ENCODE peak calls at places on chromosome 11, in seven cellular contexts. W, L, M, R, H, S and E are unnamed samples.

GRCh38 chr11:65279713-65280459 is 18.1 kb downstream of the POLA2 start:
- DNase-seq in S (peak; percentile 55), H (peak; percentile 84), W (peak; percentile 66), M (peak; percentile 34), R (peak; percentile 92), L (no peak), E (no peak)

GRCh38 chr11:106997241-106997640 is 21.0 kb downstream of the GUCY1A2 start:
- DNase-seq in H (no peak), W (no peak), L (no peak), M (no peak), S (no peak), R (no peak), E (no peak)

GRCh38 chr11:47714554-47715081 is 551 bp downstream of the AGBL2 start:
- DNase-seq in W (no peak), R (peak; percentile 22), M (no peak), L (no peak), H (peak; percentile 11), S (no peak), E (no peak)

GRCh38 chr11:120233207-120233803 is 6.6 kb upstream of the POU2F3 start:
- DNase-seq in H (no peak), S (no peak), L (no peak), R (no peak), M (no peak), W (no peak), E (no peak)

GRCh38 chr11:130213143-130213978 is 53.8 kb downstream of the ST14 start:
- DNase-seq in R (peak; percentile 35), H (peak; percentile 20), L (peak; percentile 72), W (no peak), M (peak; percentile 27), S (peak; percentile 41), E (peak; percentile 27)

GRCh38 chr11:3913921-3914320 is 58.5 kb downstream of the STIM1 start:
- DNase-seq in H (no peak), W (no peak), R (no peak), M (no peak), S (no peak), L (no peak), E (no peak)

GRCh38 chr11:9808943-9809342 is 145.1 kb downstream of the SWAP70 start:
- DNase-seq in W (no peak), R (peak; percentile 66), L (no peak), H (no peak), M (no peak), S (no peak), E (no peak)

GRCh38 chr11:102794382-102794781 is 3.6 kb downstream of the MMP1 start:
- DNase-seq in W (no peak), L (no peak), R (peak; percentile 30), M (no peak), S (no peak), H (peak; percentile 47), E (no peak)

GRCh38 chr11:126140106-126140931 is 71.1 kb downstream of the RPUSD4 start:
- DNase-seq in M (no peak), H (no peak), R (peak; percentile 30), L (no peak), S (no peak), W (no peak), E (no peak)

GRCh38 chr11:127017482-127017881 is 16.9 kb upstream of the KIRREL3 start:
- DNase-seq in M (no peak), L (no peak), H (peak; percentile 81), R (peak; percentile 51), S (no peak), W (no peak), E (no peak)

GRCh38 chr11:120622189-120622912 is 110.8 kb downstream of the GRIK4 start:
- DNase-seq in M (no peak), H (peak; percentile 4), L (no peak), S (no peak), W (peak; percentile 1), R (peak; percentile 13), E (no peak)

GRCh38 chr11:61917357-61918109 is at the start of gene RAB3IL1:
- DNase-seq in W (no peak), S (peak; percentile 71), H (peak; percentile 30), L (peak; percentile 83), M (no peak), R (peak; percentile 68), E (peak; percentile 52)

GRCh38 chr11:131351848-131352247 is 18.6 kb upstream of the NTM start:
- DNase-seq in L (no peak), W (no peak), H (no peak), R (no peak), S (no peak), M (no peak), E (no peak)

GRCh38 chr11:73295259-73295995 is 12.6 kb upstream of the ARHGEF17 start:
- DNase-seq in W (no peak), H (peak; percentile 73), M (peak; percentile 39), S (peak; percentile 73), L (peak; percentile 68), R (peak; percentile 78), E (no peak)

GRCh38 chr11:72684236-72684912 is 10.2 kb upstream of the PDE2A start:
- DNase-seq in H (peak; percentile 76), M (no peak), R (peak; percentile 50), W (no peak), L (peak; percentile 46), S (peak; percentile 56), E (no peak)

GRCh38 chr11:45543808-45544422 is 121.5 kb downstream of the CHST1 start:
- DNase-seq in H (peak; percentile 11), R (peak; percentile 62), L (no peak), S (no peak), W (no peak), M (no peak), E (no peak)

GRCh38 chr11:113849713-113850112 is 25.7 kb downstream of the USP28 start:
- DNase-seq in H (no peak), M (no peak), L (no peak), S (no peak), W (no peak), R (no peak), E (no peak)

GRCh38 chr11:35153280-35153679 is 14.3 kb downstream of the CD44 start:
- DNase-seq in R (no peak), M (no peak), L (no peak), H (no peak), W (no peak), S (no peak), E (no peak)

GRCh38 chr11:113979427-113979826 is 4.5 kb downstream of the HTR3A start:
- DNase-seq in M (no peak), L (no peak), R (peak; percentile 9), S (no peak), H (no peak), W (no peak), E (no peak)

GRCh38 chr11:113867843-113868503 is 7.4 kb downstream of the USP28 start:
- DNase-seq in S (no peak), W (no peak), L (no peak), H (no peak), R (no peak), M (no peak), E (no peak)

GRCh38 chr11:13238879-13239514 is 38.6 kb upstream of the BMAL1 start:
- DNase-seq in H (peak; percentile 55), S (peak; percentile 31), L (no peak), R (peak; percentile 64), W (no peak), M (peak; percentile 5), E (no peak)

GRCh38 chr11:130629039-130629438 is 180.6 kb downstream of the ADAMTS15 start:
- DNase-seq in M (no peak), W (no peak), L (no peak), R (no peak), H (no peak), S (no peak), E (no peak)

DNA sequence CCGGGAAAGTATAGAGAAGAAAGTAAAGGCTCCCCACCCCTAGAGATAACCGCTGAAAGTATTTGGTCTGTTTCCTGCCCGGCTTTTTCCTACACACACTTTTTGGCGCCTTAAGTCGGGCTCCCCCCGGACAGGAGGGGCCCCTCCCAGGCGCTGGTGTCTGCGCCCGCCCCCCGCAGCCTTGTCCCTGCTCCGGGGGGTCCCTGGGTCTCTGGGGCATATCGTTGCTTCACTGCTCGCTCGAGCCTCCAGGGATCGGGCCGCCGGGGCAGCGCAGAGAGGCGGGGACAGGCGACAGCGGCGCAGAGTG is 928 bp upstream of the CRACR2B start:
- DNase-seq in W (no peak), S (no peak), R (no peak), M (no peak), L (no peak), H (no peak), E (no peak)
- H3K4me1 ChIP-seq in W (peaks cover 27% of the 10 kb centered on the region), S (peaks cover 67% of the 10 kb centered on the region), R (peaks cover 30% of the 10 kb centered on the region), M (peaks cover 33% of the 10 kb centered on the region), L (peaks cover 10% of the 10 kb centered on the region), H (peaks cover 57% of the 10 kb centered on the region), E (peaks cover 12% of the 10 kb centered on the region)

DNA sequence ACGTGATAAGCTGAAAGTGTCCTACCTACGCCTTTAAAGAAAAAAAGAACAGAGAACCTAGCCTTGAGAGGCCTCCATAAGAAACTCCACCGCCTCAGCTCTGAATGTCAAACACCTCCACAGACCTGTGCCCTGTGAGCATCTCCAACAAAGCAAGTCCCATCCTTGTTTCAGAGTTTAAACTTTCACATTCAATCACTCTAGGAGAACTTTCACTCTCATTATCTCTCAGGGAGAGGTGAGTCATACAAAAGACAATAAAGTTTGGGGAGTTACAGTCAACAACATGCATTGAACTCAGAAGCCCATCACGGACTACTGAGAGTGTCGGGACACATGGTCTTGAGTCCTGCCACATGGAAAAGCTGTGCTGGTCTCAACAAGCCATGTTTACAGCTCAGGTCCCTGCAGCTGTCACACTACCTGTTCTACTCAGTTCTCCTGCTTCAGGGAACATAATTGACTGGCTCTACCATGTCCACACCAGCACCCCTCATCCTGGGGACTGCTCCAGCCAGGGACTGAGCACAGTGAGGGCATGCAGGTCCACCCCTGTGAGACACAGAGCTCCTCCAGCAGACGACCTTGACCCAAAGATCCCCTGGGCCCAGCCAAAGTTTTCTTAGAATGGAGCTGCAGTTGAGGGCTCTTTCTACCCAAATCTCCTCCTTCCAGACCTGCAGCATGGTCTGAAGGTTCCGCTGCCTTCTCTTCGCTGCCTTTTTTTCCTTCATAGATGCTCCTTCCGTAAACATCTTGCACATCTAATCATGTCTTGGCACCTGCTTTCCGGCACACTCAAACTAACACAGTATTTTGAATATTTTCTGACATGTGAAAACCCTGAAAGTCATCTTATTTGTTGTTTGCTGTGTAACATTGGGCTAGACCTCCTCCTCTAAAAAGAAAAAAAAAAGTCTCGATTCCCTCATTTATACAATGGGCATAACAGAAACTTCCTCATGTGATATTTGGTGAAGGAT is 114.9 kb downstream of the ETS1 start:
- DNase-seq in S (no peak), M (peak; percentile 43), W (no peak), L (no peak), H (no peak), R (peak; percentile 56), E (no peak)
- H3K4me1 ChIP-seq in S (peaks cover 100% of the 10 kb centered on the region), M (peaks cover 90% of the 10 kb centered on the region), W (peaks cover 12% of the 10 kb centered on the region), L (peaks cover 23% of the 10 kb centered on the region), H (peaks cover 22% of the 10 kb centered on the region), R (peaks cover 19% of the 10 kb centered on the region), E (peaks cover 51% of the 10 kb centered on the region)

DNA sequence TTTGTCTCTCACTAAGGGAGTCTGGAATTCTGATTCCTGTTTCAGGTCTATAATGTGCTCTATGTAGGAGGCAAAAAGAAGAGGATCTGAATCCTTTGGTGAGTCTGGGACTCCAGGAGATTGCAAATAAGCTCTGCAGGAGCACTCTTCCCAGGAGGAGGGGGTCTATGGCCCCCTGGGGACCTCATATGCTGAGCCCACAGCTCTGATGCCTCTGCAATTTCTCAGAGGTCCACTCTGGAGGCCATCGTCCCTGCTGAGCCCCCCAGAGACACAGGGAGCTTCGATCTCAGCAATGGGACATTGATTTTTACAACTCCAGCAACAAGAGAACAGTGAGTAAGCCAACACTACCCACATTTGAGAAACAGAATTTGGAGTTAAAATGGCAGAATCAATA is 20.2 kb upstream of the NRGN start:
- DNase-seq in R (no peak), H (no peak), L (no peak), M (no peak), W (no peak), S (no peak), E (no peak)
- H3K4me1 ChIP-seq in R (peaks cover 13% of the 10 kb centered on the region), H (no peaks in the 10 kb centered on the region), L (no peaks in the 10 kb centered on the region), M (peaks cover 11% of the 10 kb centered on the region), W (peaks cover 32% of the 10 kb centered on the region), S (peaks cover 23% of the 10 kb centered on the region), E (peaks cover 10% of the 10 kb centered on the region)

GRCh38 chr11:71269603-71270511 is 17.5 kb upstream of the SHANK2 start:
- DNase-seq in W (no peak), S (no peak), H (no peak), L (no peak), R (no peak), M (no peak), E (no peak)
- H3K4me1 ChIP-seq in W (no peaks in the 10 kb centered on the region), S (no peaks in the 10 kb centered on the region), H (peaks cover 19% of the 10 kb centered on the region), L (no peaks in the 10 kb centered on the region), R (no peaks in the 10 kb centered on the region), M (no peaks in the 10 kb centered on the region), E (no peaks in the 10 kb centered on the region)